ENCODE peak calls at places on chromosomes 6 and 20, in seven cellular contexts. One of them, this sample, is unnamed.

GRCh38 chr6:157585274-157586087 is 204.5 kb downstream of the ZDHHC14 start:
- DNase-seq in T-helper 9 cell: no peak
- DNase-seq in stimulated activated CD8-positive, alpha-beta memory T cell treated with anti-CD3 and anti-CD28 coated beads, Interleukin-2, amount 100 ng/mL, for 48 hours: no peak
- DNase-seq in tibial artery: no peak
- DNase-seq in right lobe of liver: no peak
- DNase-seq in ELR: no peak
- DNase-seq in cardiac muscle cell: no peak
- DNase-seq in this sample: no peak

GRCh38 chr20:4717816-4718215 is 3.9 kb upstream of the PRND start:
- DNase-seq in T-helper 9 cell: no peak
- DNase-seq in stimulated activated CD8-positive, alpha-beta memory T cell treated with anti-CD3 and anti-CD28 coated beads, Interleukin-2, amount 100 ng/mL, for 48 hours: no peak
- DNase-seq in tibial artery: no peak
- DNase-seq in right lobe of liver: no peak
- DNase-seq in ELR: no peak
- DNase-seq in cardiac muscle cell: peak
- DNase-seq in this sample: no peak

GRCh38 chr20:46552460-46553420 is 2.3 kb upstream of the OCSTAMP start:
- DNase-seq in T-helper 9 cell: no peak
- DNase-seq in stimulated activated CD8-positive, alpha-beta memory T cell treated with anti-CD3 and anti-CD28 coated beads, Interleukin-2, amount 100 ng/mL, for 48 hours: peak
- DNase-seq in tibial artery: no peak
- DNase-seq in right lobe of liver: no peak
- DNase-seq in ELR: peak
- DNase-seq in cardiac muscle cell: no peak
- DNase-seq in this sample: no peak

GRCh38 chr20:3203315-3204123 is 963 bp downstream of the DDRGK1 start:
- DNase-seq in T-helper 9 cell: peak
- DNase-seq in stimulated activated CD8-positive, alpha-beta memory T cell treated with anti-CD3 and anti-CD28 coated beads, Interleukin-2, amount 100 ng/mL, for 48 hours: peak
- DNase-seq in tibial artery: no peak
- DNase-seq in right lobe of liver: no peak
- DNase-seq in ELR: peak
- DNase-seq in cardiac muscle cell: no peak
- DNase-seq in this sample: no peak

GRCh38 chr6:31622678-31623077 is 2.2 kb downstream of the PRRC2A start:
- DNase-seq in T-helper 9 cell: no peak
- DNase-seq in stimulated activated CD8-positive, alpha-beta memory T cell treated with anti-CD3 and anti-CD28 coated beads, Interleukin-2, amount 100 ng/mL, for 48 hours: no peak
- DNase-seq in tibial artery: no peak
- DNase-seq in right lobe of liver: no peak
- DNase-seq in ELR: no peak
- DNase-seq in cardiac muscle cell: no peak
- DNase-seq in this sample: peak

GRCh38 chr20:32333988-32334885 is 23.9 kb upstream of the ASXL1 start:
- DNase-seq in T-helper 9 cell: peak
- DNase-seq in stimulated activated CD8-positive, alpha-beta memory T cell treated with anti-CD3 and anti-CD28 coated beads, Interleukin-2, amount 100 ng/mL, for 48 hours: peak
- DNase-seq in tibial artery: no peak
- DNase-seq in right lobe of liver: no peak
- DNase-seq in ELR: no peak
- DNase-seq in cardiac muscle cell: peak
- DNase-seq in this sample: peak

GRCh38 chr20:14711681-14712080 is 374.3 kb upstream of the FLRT3 start:
- DNase-seq in T-helper 9 cell: no peak
- DNase-seq in stimulated activated CD8-positive, alpha-beta memory T cell treated with anti-CD3 and anti-CD28 coated beads, Interleukin-2, amount 100 ng/mL, for 48 hours: no peak
- DNase-seq in tibial artery: no peak
- DNase-seq in right lobe of liver: no peak
- DNase-seq in ELR: no peak
- DNase-seq in cardiac muscle cell: no peak
- DNase-seq in this sample: no peak

GRCh38 chr6:29847871-29848630 is 20.4 kb downstream of the HLA-G start:
- DNase-seq in T-helper 9 cell: peak
- DNase-seq in stimulated activated CD8-positive, alpha-beta memory T cell treated with anti-CD3 and anti-CD28 coated beads, Interleukin-2, amount 100 ng/mL, for 48 hours: peak
- DNase-seq in tibial artery: peak
- DNase-seq in right lobe of liver: peak
- DNase-seq in ELR: peak
- DNase-seq in cardiac muscle cell: peak
- DNase-seq in this sample: peak

GRCh38 chr6:94501546-94501945 is 1075.8 kb upstream of the MANEA start:
- DNase-seq in T-helper 9 cell: no peak
- DNase-seq in stimulated activated CD8-positive, alpha-beta memory T cell treated with anti-CD3 and anti-CD28 coated beads, Interleukin-2, amount 100 ng/mL, for 48 hours: no peak
- DNase-seq in tibial artery: no peak
- DNase-seq in right lobe of liver: no peak
- DNase-seq in ELR: no peak
- DNase-seq in cardiac muscle cell: peak
- DNase-seq in this sample: no peak

GRCh38 chr6:7050911-7051779 is 56.6 kb upstream of the RREB1 start:
- DNase-seq in T-helper 9 cell: peak
- DNase-seq in stimulated activated CD8-positive, alpha-beta memory T cell treated with anti-CD3 and anti-CD28 coated beads, Interleukin-2, amount 100 ng/mL, for 48 hours: no peak
- DNase-seq in tibial artery: no peak
- DNase-seq in right lobe of liver: peak
- DNase-seq in ELR: peak
- DNase-seq in cardiac muscle cell: peak
- DNase-seq in this sample: peak

GRCh38 chr6:106750146-106750900 is 120.9 kb downstream of the QRSL1 start:
- DNase-seq in T-helper 9 cell: no peak
- DNase-seq in stimulated activated CD8-positive, alpha-beta memory T cell treated with anti-CD3 and anti-CD28 coated beads, Interleukin-2, amount 100 ng/mL, for 48 hours: no peak
- DNase-seq in tibial artery: no peak
- DNase-seq in right lobe of liver: no peak
- DNase-seq in ELR: no peak
- DNase-seq in cardiac muscle cell: no peak
- DNase-seq in this sample: no peak

GRCh38 chr6:83844170-83844569 is 9.0 kb upstream of the RIPPLY2 start:
- DNase-seq in T-helper 9 cell: no peak
- DNase-seq in stimulated activated CD8-positive, alpha-beta memory T cell treated with anti-CD3 and anti-CD28 coated beads, Interleukin-2, amount 100 ng/mL, for 48 hours: no peak
- DNase-seq in tibial artery: no peak
- DNase-seq in right lobe of liver: no peak
- DNase-seq in ELR: no peak
- DNase-seq in cardiac muscle cell: no peak
- DNase-seq in this sample: no peak

GRCh38 chr6:166637001-166637400 is 9.9 kb upstream of the RPS6KA2 start:
- DNase-seq in T-helper 9 cell: no peak
- DNase-seq in stimulated activated CD8-positive, alpha-beta memory T cell treated with anti-CD3 and anti-CD28 coated beads, Interleukin-2, amount 100 ng/mL, for 48 hours: no peak
- DNase-seq in tibial artery: no peak
- DNase-seq in right lobe of liver: no peak
- DNase-seq in ELR: no peak
- DNase-seq in cardiac muscle cell: no peak
- DNase-seq in this sample: no peak

GRCh38 chr20:13648291-13648690 is 9.6 kb upstream of the TASP1 start:
- DNase-seq in T-helper 9 cell: no peak
- DNase-seq in stimulated activated CD8-positive, alpha-beta memory T cell treated with anti-CD3 and anti-CD28 coated beads, Interleukin-2, amount 100 ng/mL, for 48 hours: no peak
- DNase-seq in tibial artery: no peak
- DNase-seq in right lobe of liver: no peak
- DNase-seq in ELR: no peak
- DNase-seq in cardiac muscle cell: no peak
- DNase-seq in this sample: no peak

GRCh38 chr6:87197547-87197946 is 42.2 kb downstream of the ZNF292 start:
- DNase-seq in T-helper 9 cell: no peak
- DNase-seq in stimulated activated CD8-positive, alpha-beta memory T cell treated with anti-CD3 and anti-CD28 coated beads, Interleukin-2, amount 100 ng/mL, for 48 hours: no peak
- DNase-seq in tibial artery: no peak
- DNase-seq in right lobe of liver: no peak
- DNase-seq in ELR: no peak
- DNase-seq in cardiac muscle cell: no peak
- DNase-seq in this sample: no peak

GRCh38 chr20:19747903-19748302 is 10.2 kb upstream of the RIN2 start:
- DNase-seq in T-helper 9 cell: no peak
- DNase-seq in stimulated activated CD8-positive, alpha-beta memory T cell treated with anti-CD3 and anti-CD28 coated beads, Interleukin-2, amount 100 ng/mL, for 48 hours: no peak
- DNase-seq in tibial artery: no peak
- DNase-seq in right lobe of liver: no peak
- DNase-seq in ELR: peak
- DNase-seq in cardiac muscle cell: no peak
- DNase-seq in this sample: no peak

GRCh38 chr6:5078121-5078695 is 6.9 kb upstream of the PPP1R3G start:
- DNase-seq in T-helper 9 cell: no peak
- DNase-seq in stimulated activated CD8-positive, alpha-beta memory T cell treated with anti-CD3 and anti-CD28 coated beads, Interleukin-2, amount 100 ng/mL, for 48 hours: no peak
- DNase-seq in tibial artery: no peak
- DNase-seq in right lobe of liver: no peak
- DNase-seq in ELR: peak
- DNase-seq in cardiac muscle cell: no peak
- DNase-seq in this sample: no peak

GRCh38 chr6:43444036-43444435 is 11.3 kb downstream of the DLK2 start:
- DNase-seq in T-helper 9 cell: no peak
- DNase-seq in stimulated activated CD8-positive, alpha-beta memory T cell treated with anti-CD3 and anti-CD28 coated beads, Interleukin-2, amount 100 ng/mL, for 48 hours: no peak
- DNase-seq in tibial artery: no peak
- DNase-seq in right lobe of liver: no peak
- DNase-seq in ELR: no peak
- DNase-seq in cardiac muscle cell: no peak
- DNase-seq in this sample: no peak

GRCh38 chr6:163338671-163339405 is 75.7 kb upstream of the QKI start:
- DNase-seq in T-helper 9 cell: no peak
- DNase-seq in stimulated activated CD8-positive, alpha-beta memory T cell treated with anti-CD3 and anti-CD28 coated beads, Interleukin-2, amount 100 ng/mL, for 48 hours: no peak
- DNase-seq in tibial artery: peak
- DNase-seq in right lobe of liver: no peak
- DNase-seq in ELR: no peak
- DNase-seq in cardiac muscle cell: peak
- DNase-seq in this sample: no peak

GRCh38 chr6:144383336-144383735 is 98.2 kb downstream of the UTRN start:
- DNase-seq in T-helper 9 cell: no peak
- DNase-seq in stimulated activated CD8-positive, alpha-beta memory T cell treated with anti-CD3 and anti-CD28 coated beads, Interleukin-2, amount 100 ng/mL, for 48 hours: no peak
- DNase-seq in tibial artery: no peak
- DNase-seq in right lobe of liver: no peak
- DNase-seq in ELR: no peak
- DNase-seq in cardiac muscle cell: no peak
- DNase-seq in this sample: no peak

GRCh38 chr6:142302427-142303190 is 802 bp downstream of the ADGRG6 start:
- DNase-seq in T-helper 9 cell: no peak
- DNase-seq in stimulated activated CD8-positive, alpha-beta memory T cell treated with anti-CD3 and anti-CD28 coated beads, Interleukin-2, amount 100 ng/mL, for 48 hours: no peak
- DNase-seq in tibial artery: no peak
- DNase-seq in right lobe of liver: peak
- DNase-seq in ELR: peak
- DNase-seq in cardiac muscle cell: no peak
- DNase-seq in this sample: peak

GRCh38 chr6:113464959-113465358 is 392.2 kb upstream of the MARCKS start:
- DNase-seq in T-helper 9 cell: no peak
- DNase-seq in stimulated activated CD8-positive, alpha-beta memory T cell treated with anti-CD3 and anti-CD28 coated beads, Interleukin-2, amount 100 ng/mL, for 48 hours: no peak
- DNase-seq in tibial artery: no peak
- DNase-seq in right lobe of liver: no peak
- DNase-seq in ELR: peak
- DNase-seq in cardiac muscle cell: peak
- DNase-seq in this sample: no peak

GRCh38 chr20:58721951-58722371 is 29.4 kb downstream of the NPEPL1 start:
- DNase-seq in T-helper 9 cell: no peak
- DNase-seq in stimulated activated CD8-positive, alpha-beta memory T cell treated with anti-CD3 and anti-CD28 coated beads, Interleukin-2, amount 100 ng/mL, for 48 hours: no peak
- DNase-seq in tibial artery: peak
- DNase-seq in right lobe of liver: peak
- DNase-seq in ELR: no peak
- DNase-seq in cardiac muscle cell: no peak
- DNase-seq in this sample: peak

GRCh38 chr20:19710336-19710721 is 47.7 kb upstream of the RIN2 start:
- DNase-seq in T-helper 9 cell: no peak
- DNase-seq in stimulated activated CD8-positive, alpha-beta memory T cell treated with anti-CD3 and anti-CD28 coated beads, Interleukin-2, amount 100 ng/mL, for 48 hours: no peak
- DNase-seq in tibial artery: no peak
- DNase-seq in right lobe of liver: no peak
- DNase-seq in ELR: no peak
- DNase-seq in cardiac muscle cell: peak
- DNase-seq in this sample: no peak

GRCh38 chr6:30483677-30484279 is 5.5 kb upstream of the HLA-E start:
- DNase-seq in T-helper 9 cell: no peak
- DNase-seq in stimulated activated CD8-positive, alpha-beta memory T cell treated with anti-CD3 and anti-CD28 coated beads, Interleukin-2, amount 100 ng/mL, for 48 hours: no peak
- DNase-seq in tibial artery: no peak
- DNase-seq in right lobe of liver: no peak
- DNase-seq in ELR: peak
- DNase-seq in cardiac muscle cell: peak
- DNase-seq in this sample: no peak

GRCh38 chr6:46549155-46549554 is 57.9 kb upstream of the RCAN2 start:
- DNase-seq in T-helper 9 cell: no peak
- DNase-seq in stimulated activated CD8-positive, alpha-beta memory T cell treated with anti-CD3 and anti-CD28 coated beads, Interleukin-2, amount 100 ng/mL, for 48 hours: no peak
- DNase-seq in tibial artery: no peak
- DNase-seq in right lobe of liver: no peak
- DNase-seq in ELR: no peak
- DNase-seq in cardiac muscle cell: no peak
- DNase-seq in this sample: no peak

GRCh38 chr20:50368813-50369224 is 141.4 kb upstream of the PTPN1 start:
- DNase-seq in T-helper 9 cell: no peak
- DNase-seq in stimulated activated CD8-positive, alpha-beta memory T cell treated with anti-CD3 and anti-CD28 coated beads, Interleukin-2, amount 100 ng/mL, for 48 hours: no peak
- DNase-seq in tibial artery: no peak
- DNase-seq in right lobe of liver: no peak
- DNase-seq in ELR: peak
- DNase-seq in cardiac muscle cell: peak
- DNase-seq in this sample: no peak

GRCh38 chr6:66926060-66926459 is 1219.0 kb upstream of the EYS start:
- DNase-seq in T-helper 9 cell: no peak
- DNase-seq in stimulated activated CD8-positive, alpha-beta memory T cell treated with anti-CD3 and anti-CD28 coated beads, Interleukin-2, amount 100 ng/mL, for 48 hours: no peak
- DNase-seq in tibial artery: no peak
- DNase-seq in right lobe of liver: no peak
- DNase-seq in ELR: peak
- DNase-seq in cardiac muscle cell: peak
- DNase-seq in this sample: no peak

GRCh38 chr20:59014680-59015389 is 4.4 kb upstream of the TUBB1 start:
- DNase-seq in T-helper 9 cell: no peak
- DNase-seq in stimulated activated CD8-positive, alpha-beta memory T cell treated with anti-CD3 and anti-CD28 coated beads, Interleukin-2, amount 100 ng/mL, for 48 hours: no peak
- DNase-seq in tibial artery: no peak
- DNase-seq in right lobe of liver: no peak
- DNase-seq in ELR: no peak
- DNase-seq in cardiac muscle cell: no peak
- DNase-seq in this sample: peak

GRCh38 chr6:167493961-167494697 is 169.2 kb downstream of the TTLL2 start:
- DNase-seq in T-helper 9 cell: no peak
- DNase-seq in stimulated activated CD8-positive, alpha-beta memory T cell treated with anti-CD3 and anti-CD28 coated beads, Interleukin-2, amount 100 ng/mL, for 48 hours: no peak
- DNase-seq in tibial artery: peak
- DNase-seq in right lobe of liver: peak
- DNase-seq in ELR: no peak
- DNase-seq in cardiac muscle cell: peak
- DNase-seq in this sample: no peak

This sample was measured in ureter.